ENCODE peak calls at places on chromosomes 4 and X, in nine cellular contexts. One of them, this sample, is unnamed.

GRCh38 chr4:155787113-155787710 is 28.4 kb downstream of the GUCY1B1 start:
- DNase-seq in posterior vena cava: no peak
- DNase-seq in myocyte: peak; percentile 57
- DNase-seq in CD4-positive, alpha-beta memory T cell: peak; percentile 13
- DNase-seq in HTR-8/SVneo: peak; percentile 44
- DNase-seq in DMS153: peak; percentile 78
- DNase-seq in GM13977: peak; percentile 63
- DNase-seq in iris pigment epithelial cell: peak; percentile 75
- DNase-seq in activated naive CD4-positive, alpha-beta T cell: no peak
- DNase-seq in this sample: peak; percentile 15

GRCh38 chrX:125203737-125204578 is 115.7 kb upstream of the TEX13C start:
- DNase-seq in posterior vena cava: peak; percentile 79
- DNase-seq in myocyte: no peak
- DNase-seq in CD4-positive, alpha-beta memory T cell: no peak
- DNase-seq in HTR-8/SVneo: no peak
- DNase-seq in DMS153: peak; percentile 67
- DNase-seq in GM13977: no peak
- DNase-seq in iris pigment epithelial cell: no peak
- DNase-seq in activated naive CD4-positive, alpha-beta T cell: no peak
- DNase-seq in this sample: peak; percentile 67

GRCh38 chr4:181950372-181951127 is 292.7 kb upstream of the TENM3 start:
- DNase-seq in posterior vena cava: no peak
- DNase-seq in myocyte: no peak
- DNase-seq in CD4-positive, alpha-beta memory T cell: no peak
- DNase-seq in HTR-8/SVneo: no peak
- DNase-seq in DMS153: no peak
- DNase-seq in GM13977: no peak
- DNase-seq in iris pigment epithelial cell: no peak
- DNase-seq in activated naive CD4-positive, alpha-beta T cell: no peak
- DNase-seq in this sample: no peak

GRCh38 chr4:180598281-180598680 is 1644.9 kb upstream of the TENM3 start:
- DNase-seq in posterior vena cava: no peak
- DNase-seq in myocyte: no peak
- DNase-seq in CD4-positive, alpha-beta memory T cell: no peak
- DNase-seq in HTR-8/SVneo: no peak
- DNase-seq in DMS153: peak; percentile 55
- DNase-seq in GM13977: no peak
- DNase-seq in iris pigment epithelial cell: no peak
- DNase-seq in activated naive CD4-positive, alpha-beta T cell: no peak
- DNase-seq in this sample: no peak

GRCh38 chrX:24259544-24260240 is 54.2 kb downstream of the SUPT20HL2 start:
- DNase-seq in posterior vena cava: no peak
- DNase-seq in myocyte: peak; percentile 55
- DNase-seq in CD4-positive, alpha-beta memory T cell: peak; percentile 3
- DNase-seq in HTR-8/SVneo: peak; percentile 70
- DNase-seq in DMS153: no peak
- DNase-seq in GM13977: peak; percentile 57
- DNase-seq in iris pigment epithelial cell: peak; percentile 79
- DNase-seq in activated naive CD4-positive, alpha-beta T cell: no peak
- DNase-seq in this sample: peak; percentile 8

GRCh38 chr4:147984065-147984777 is 252.3 kb downstream of the ARHGAP10 start:
- DNase-seq in posterior vena cava: no peak
- DNase-seq in myocyte: peak; percentile 54
- DNase-seq in CD4-positive, alpha-beta memory T cell: peak; percentile 12
- DNase-seq in HTR-8/SVneo: peak; percentile 60
- DNase-seq in DMS153: no peak
- DNase-seq in GM13977: peak; percentile 45
- DNase-seq in iris pigment epithelial cell: peak; percentile 53
- DNase-seq in activated naive CD4-positive, alpha-beta T cell: no peak
- DNase-seq in this sample: no peak

GRCh38 chr4:36292551-36293188 is 11.3 kb downstream of the DTHD1 start:
- DNase-seq in posterior vena cava: no peak
- DNase-seq in myocyte: no peak
- DNase-seq in CD4-positive, alpha-beta memory T cell: no peak
- DNase-seq in HTR-8/SVneo: no peak
- DNase-seq in DMS153: no peak
- DNase-seq in GM13977: no peak
- DNase-seq in iris pigment epithelial cell: no peak
- DNase-seq in activated naive CD4-positive, alpha-beta T cell: no peak
- DNase-seq in this sample: no peak

GRCh38 chr4:76943790-76944189 is 5.8 kb upstream of the SEPTIN11 start:
- DNase-seq in posterior vena cava: no peak
- DNase-seq in myocyte: peak; percentile 70
- DNase-seq in CD4-positive, alpha-beta memory T cell: no peak
- DNase-seq in HTR-8/SVneo: no peak
- DNase-seq in DMS153: no peak
- DNase-seq in GM13977: no peak
- DNase-seq in iris pigment epithelial cell: no peak
- DNase-seq in activated naive CD4-positive, alpha-beta T cell: no peak
- DNase-seq in this sample: no peak

GRCh38 chr4:142383800-142384470 is 462.2 kb downstream of the INPP4B start:
- DNase-seq in posterior vena cava: no peak
- DNase-seq in myocyte: peak; percentile 69
- DNase-seq in CD4-positive, alpha-beta memory T cell: no peak
- DNase-seq in HTR-8/SVneo: no peak
- DNase-seq in DMS153: no peak
- DNase-seq in GM13977: no peak
- DNase-seq in iris pigment epithelial cell: no peak
- DNase-seq in activated naive CD4-positive, alpha-beta T cell: no peak
- DNase-seq in this sample: no peak

GRCh38 chrX:133056341-133056740 is 40.6 kb downstream of the USP26 start:
- DNase-seq in posterior vena cava: no peak
- DNase-seq in myocyte: no peak
- DNase-seq in CD4-positive, alpha-beta memory T cell: no peak
- DNase-seq in HTR-8/SVneo: no peak
- DNase-seq in DMS153: no peak
- DNase-seq in GM13977: no peak
- DNase-seq in iris pigment epithelial cell: no peak
- DNase-seq in activated naive CD4-positive, alpha-beta T cell: no peak
- DNase-seq in this sample: no peak

GRCh38 chr4:113436360-113436759 is 325.2 kb downstream of the CAMK2D start:
- DNase-seq in posterior vena cava: no peak
- DNase-seq in myocyte: peak; percentile 75
- DNase-seq in CD4-positive, alpha-beta memory T cell: no peak
- DNase-seq in HTR-8/SVneo: no peak
- DNase-seq in DMS153: peak; percentile 48
- DNase-seq in GM13977: no peak
- DNase-seq in iris pigment epithelial cell: peak; percentile 86
- DNase-seq in activated naive CD4-positive, alpha-beta T cell: no peak
- DNase-seq in this sample: no peak

GRCh38 chrX:136369377-136369776 is 68.6 kb downstream of the ADGRG4 start:
- DNase-seq in posterior vena cava: no peak
- DNase-seq in myocyte: no peak
- DNase-seq in CD4-positive, alpha-beta memory T cell: no peak
- DNase-seq in HTR-8/SVneo: no peak
- DNase-seq in DMS153: no peak
- DNase-seq in GM13977: no peak
- DNase-seq in iris pigment epithelial cell: no peak
- DNase-seq in activated naive CD4-positive, alpha-beta T cell: no peak
- DNase-seq in this sample: no peak

GRCh38 chrX:101057095-101057714 is 5.3 kb upstream of the TRMT2B start:
- DNase-seq in posterior vena cava: no peak
- DNase-seq in myocyte: no peak
- DNase-seq in CD4-positive, alpha-beta memory T cell: no peak
- DNase-seq in HTR-8/SVneo: no peak
- DNase-seq in DMS153: no peak
- DNase-seq in GM13977: peak; percentile 55
- DNase-seq in iris pigment epithelial cell: peak; percentile 68
- DNase-seq in activated naive CD4-positive, alpha-beta T cell: no peak
- DNase-seq in this sample: no peak

GRCh38 chr4:70688795-70689231 is 481 bp downstream of the UTP3 start:
- DNase-seq in posterior vena cava: no peak
- DNase-seq in myocyte: no peak
- DNase-seq in CD4-positive, alpha-beta memory T cell: peak; percentile 14
- DNase-seq in HTR-8/SVneo: no peak
- DNase-seq in DMS153: no peak
- DNase-seq in GM13977: no peak
- DNase-seq in iris pigment epithelial cell: peak; percentile 36
- DNase-seq in activated naive CD4-positive, alpha-beta T cell: no peak
- DNase-seq in this sample: no peak

GRCh38 chr4:151541438-151542071 is 132.6 kb downstream of the FHIP1A start:
- DNase-seq in posterior vena cava: no peak
- DNase-seq in myocyte: no peak
- DNase-seq in CD4-positive, alpha-beta memory T cell: no peak
- DNase-seq in HTR-8/SVneo: peak; percentile 48
- DNase-seq in DMS153: peak; percentile 95
- DNase-seq in GM13977: no peak
- DNase-seq in iris pigment epithelial cell: peak; percentile 46
- DNase-seq in activated naive CD4-positive, alpha-beta T cell: no peak
- DNase-seq in this sample: peak; percentile 23

GRCh38 chrX:108198420-108198819 is 106.8 kb downstream of the ATG4A start:
- DNase-seq in posterior vena cava: no peak
- DNase-seq in myocyte: no peak
- DNase-seq in CD4-positive, alpha-beta memory T cell: no peak
- DNase-seq in HTR-8/SVneo: no peak
- DNase-seq in DMS153: no peak
- DNase-seq in GM13977: no peak
- DNase-seq in iris pigment epithelial cell: peak; percentile 57
- DNase-seq in activated naive CD4-positive, alpha-beta T cell: no peak
- DNase-seq in this sample: no peak

GRCh38 chr4:130486186-130486585 is 1390.2 kb downstream of the C4orf33 start:
- DNase-seq in posterior vena cava: no peak
- DNase-seq in myocyte: peak; percentile 18
- DNase-seq in CD4-positive, alpha-beta memory T cell: no peak
- DNase-seq in HTR-8/SVneo: no peak
- DNase-seq in DMS153: no peak
- DNase-seq in GM13977: no peak
- DNase-seq in iris pigment epithelial cell: peak; percentile 58
- DNase-seq in activated naive CD4-positive, alpha-beta T cell: no peak
- DNase-seq in this sample: no peak

GRCh38 chr4:123127218-123127617 is 204.8 kb upstream of the NUDT6 start:
- DNase-seq in posterior vena cava: no peak
- DNase-seq in myocyte: peak; percentile 56
- DNase-seq in CD4-positive, alpha-beta memory T cell: no peak
- DNase-seq in HTR-8/SVneo: peak; percentile 12
- DNase-seq in DMS153: no peak
- DNase-seq in GM13977: no peak
- DNase-seq in iris pigment epithelial cell: peak; percentile 54
- DNase-seq in activated naive CD4-positive, alpha-beta T cell: no peak
- DNase-seq in this sample: no peak

GRCh38 chrX:347351-348117 is 28.9 kb upstream of the GTPBP6 start:
- DNase-seq in posterior vena cava: peak; percentile 74
- DNase-seq in myocyte: no peak
- DNase-seq in CD4-positive, alpha-beta memory T cell: no peak
- DNase-seq in HTR-8/SVneo: no peak
- DNase-seq in DMS153: no peak
- DNase-seq in GM13977: no peak
- DNase-seq in iris pigment epithelial cell: no peak
- DNase-seq in activated naive CD4-positive, alpha-beta T cell: no peak
- DNase-seq in this sample: no peak

GRCh38 chrX:56572975-56573374 is 9.5 kb downstream of the UBQLN2 start:
- DNase-seq in posterior vena cava: no peak
- DNase-seq in myocyte: no peak
- DNase-seq in CD4-positive, alpha-beta memory T cell: no peak
- DNase-seq in HTR-8/SVneo: no peak
- DNase-seq in DMS153: no peak
- DNase-seq in GM13977: no peak
- DNase-seq in iris pigment epithelial cell: no peak
- DNase-seq in activated naive CD4-positive, alpha-beta T cell: no peak
- DNase-seq in this sample: no peak

GRCh38 chrX:13863326-13863725 is 46.4 kb upstream of the GPM6B start:
- DNase-seq in posterior vena cava: no peak
- DNase-seq in myocyte: peak; percentile 27
- DNase-seq in CD4-positive, alpha-beta memory T cell: no peak
- DNase-seq in HTR-8/SVneo: no peak
- DNase-seq in DMS153: no peak
- DNase-seq in GM13977: no peak
- DNase-seq in iris pigment epithelial cell: no peak
- DNase-seq in activated naive CD4-positive, alpha-beta T cell: no peak
- DNase-seq in this sample: no peak

GRCh38 chrX:54819201-54819600 is 11.7 kb downstream of the MAGED2 start:
- DNase-seq in posterior vena cava: no peak
- DNase-seq in myocyte: no peak
- DNase-seq in CD4-positive, alpha-beta memory T cell: no peak
- DNase-seq in HTR-8/SVneo: no peak
- DNase-seq in DMS153: no peak
- DNase-seq in GM13977: no peak
- DNase-seq in iris pigment epithelial cell: no peak
- DNase-seq in activated naive CD4-positive, alpha-beta T cell: no peak
- DNase-seq in this sample: no peak

GRCh38 chrX:103066606-103067005 is 2.6 kb upstream of the BEX1 start:
- DNase-seq in posterior vena cava: no peak
- DNase-seq in myocyte: no peak
- DNase-seq in CD4-positive, alpha-beta memory T cell: no peak
- DNase-seq in HTR-8/SVneo: no peak
- DNase-seq in DMS153: no peak
- DNase-seq in GM13977: no peak
- DNase-seq in iris pigment epithelial cell: peak; percentile 70
- DNase-seq in activated naive CD4-positive, alpha-beta T cell: no peak
- DNase-seq in this sample: no peak

GRCh38 chrX:9231491-9231890 is 197.6 kb upstream of the FAM9B start:
- DNase-seq in posterior vena cava: no peak
- DNase-seq in myocyte: no peak
- DNase-seq in CD4-positive, alpha-beta memory T cell: no peak
- DNase-seq in HTR-8/SVneo: no peak
- DNase-seq in DMS153: no peak
- DNase-seq in GM13977: no peak
- DNase-seq in iris pigment epithelial cell: peak; percentile 27
- DNase-seq in activated naive CD4-positive, alpha-beta T cell: no peak
- DNase-seq in this sample: no peak

GRCh38 chrX:40244980-40245379 is 147.2 kb upstream of the BCOR start:
- DNase-seq in posterior vena cava: no peak
- DNase-seq in myocyte: peak; percentile 15
- DNase-seq in CD4-positive, alpha-beta memory T cell: no peak
- DNase-seq in HTR-8/SVneo: no peak
- DNase-seq in DMS153: no peak
- DNase-seq in GM13977: no peak
- DNase-seq in iris pigment epithelial cell: peak; percentile 24
- DNase-seq in activated naive CD4-positive, alpha-beta T cell: no peak
- DNase-seq in this sample: no peak

GRCh38 chrX:124719060-124719459 is 372.7 kb downstream of the SH2D1A start:
- DNase-seq in posterior vena cava: no peak
- DNase-seq in myocyte: no peak
- DNase-seq in CD4-positive, alpha-beta memory T cell: no peak
- DNase-seq in HTR-8/SVneo: no peak
- DNase-seq in DMS153: peak; percentile 54
- DNase-seq in GM13977: no peak
- DNase-seq in iris pigment epithelial cell: no peak
- DNase-seq in activated naive CD4-positive, alpha-beta T cell: no peak
- DNase-seq in this sample: peak; percentile 39

GRCh38 chr4:37728064-37728463 is 41.9 kb upstream of the RELL1 start:
- DNase-seq in posterior vena cava: no peak
- DNase-seq in myocyte: no peak
- DNase-seq in CD4-positive, alpha-beta memory T cell: no peak
- DNase-seq in HTR-8/SVneo: no peak
- DNase-seq in DMS153: no peak
- DNase-seq in GM13977: no peak
- DNase-seq in iris pigment epithelial cell: no peak
- DNase-seq in activated naive CD4-positive, alpha-beta T cell: no peak
- DNase-seq in this sample: no peak